ENCODE peak calls at places on chromosome 12, in ten cellular contexts. W, B, H, T, M, R, G, I, P and Y are unnamed samples. For H3K36me3, the result is how much of the 10 kb centered on the place peaks cover.

GRCh38 chr12:7498832-7499231 is 4.7 kb downstream of the CD163 start:
- DNase-seq in G (no peak), M (no peak), H (no peak), B (no peak), R (no peak), I (peak), P (no peak), W (no peak), T (no peak), Y (peak)

GRCh38 chr12:94731733-94732360 is 81.5 kb upstream of the TMCC3 start:
- DNase-seq in G (no peak), B (peak), W (no peak), P (no peak), I (no peak), T (no peak), H (peak), R (no peak), M (no peak), Y (no peak)

GRCh38 chr12:19166956-19167355 is 37.4 kb downstream of the PLEKHA5 start:
- DNase-seq in P (no peak), B (no peak), R (no peak), G (no peak), I (no peak), W (no peak), T (no peak), M (no peak), H (no peak), Y (no peak)

GRCh38 chr12:69423037-69423905 is 46.9 kb upstream of the FRS2 start:
- DNase-seq in G (no peak), T (no peak), B (no peak), H (no peak), P (no peak), W (no peak), R (no peak), M (no peak), I (no peak), Y (no peak)

GRCh38 chr12:114726092-114726710 is 42.2 kb upstream of the TBX3 start:
- DNase-seq in H (no peak), T (peak), B (no peak), P (no peak), I (no peak), W (no peak), R (no peak), M (no peak), G (no peak), Y (no peak)

GRCh38 chr12:49622501-49623141 is 740 bp upstream of the PRPF40B start:
- DNase-seq in B (no peak), I (no peak), T (peak), P (no peak), G (peak), W (no peak), R (no peak), M (no peak), H (no peak), Y (no peak)

GRCh38 chr12:67647251-67647546 is 1.3 kb upstream of the DYRK2 start:
- DNase-seq in M (no peak), P (no peak), I (no peak), B (no peak), R (no peak), T (no peak), G (no peak), H (no peak), W (no peak), Y (no peak)

GRCh38 chr12:44375694-44376093 is 500.4 kb downstream of the NELL2 start:
- DNase-seq in R (no peak), G (no peak), W (no peak), P (no peak), T (no peak), B (no peak), I (no peak), H (no peak), M (no peak), Y (no peak)

GRCh38 chr12:58884916-58885315 is 35.4 kb downstream of the LRIG3 start:
- DNase-seq in T (no peak), I (no peak), B (no peak), P (no peak), G (no peak), W (no peak), H (no peak), M (no peak), R (no peak), Y (no peak)

GRCh38 chr12:65943388-65944137 is 119.3 kb downstream of the HMGA2 start:
- DNase-seq in M (no peak), P (no peak), H (no peak), G (no peak), W (no peak), I (no peak), B (no peak), T (no peak), R (no peak), Y (peak)
- TF ChIP-seq CTCF in M (no peak), P (peak), H (peak), G (no peak), W (no peak), I (peak), B (no peak), T (no peak), R (no peak), Y (peak)

DNA sequence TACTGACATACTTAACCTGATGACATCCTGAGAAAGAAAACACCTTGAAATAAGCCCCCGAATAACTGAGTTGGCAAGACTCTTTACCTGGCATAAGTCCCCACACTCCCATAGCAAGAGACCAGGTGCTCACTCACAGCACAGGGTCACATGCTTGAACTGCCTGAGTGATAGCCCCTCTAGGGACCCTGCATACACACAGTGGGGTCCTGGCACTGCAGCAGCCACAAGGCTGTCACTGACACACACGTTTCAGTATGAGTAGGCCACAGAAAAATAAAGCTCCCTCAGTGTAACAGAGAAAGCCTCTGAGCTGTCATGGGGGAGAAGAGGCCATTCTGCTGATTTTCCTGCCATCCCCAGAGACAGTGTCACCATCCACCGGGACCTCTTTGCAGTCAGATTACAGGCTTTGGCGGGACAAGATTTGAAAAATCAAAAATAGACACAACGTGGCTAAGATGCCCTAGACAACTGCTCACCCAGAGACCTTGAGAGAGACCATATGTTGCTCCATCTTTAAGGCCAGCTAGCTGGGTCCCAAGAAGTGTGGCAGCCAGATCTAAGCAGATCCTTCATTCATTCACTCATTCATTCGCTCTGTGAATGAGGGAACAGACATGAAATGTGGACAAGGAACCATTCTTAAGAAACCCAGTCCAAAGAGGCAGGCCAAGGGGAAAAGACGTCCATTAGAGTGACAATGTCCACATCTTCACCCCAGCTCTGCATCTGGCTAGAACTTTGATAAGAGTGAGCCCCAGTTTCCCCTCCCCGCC is 1.6 kb downstream of the SCARB1 start:
- DNase-seq in G (no peak), I (no peak), T (no peak), R (no peak), B (no peak), W (no peak), H (no peak), M (no peak), P (no peak), Y (no peak)
- H3K36me3 ChIP-seq in G (under half), I (under half), T (under half), R (under half), B (under half), W (under half), H (under half), M (under half), P (under half), Y (under half)

GRCh38 chr12:5480953-5481300 is 49.0 kb downstream of the NTF3 start:
- DNase-seq in H (no peak), M (no peak), W (no peak), R (no peak), G (no peak), P (no peak), T (no peak), B (no peak), I (no peak), Y (no peak)

GRCh38 chr12:5479761-5480160 is 47.9 kb downstream of the NTF3 start:
- DNase-seq in W (no peak), T (no peak), M (no peak), R (no peak), G (no peak), H (no peak), I (no peak), P (no peak), B (no peak), Y (no peak)

GRCh38 chr12:5481645-5482044 is 49.7 kb downstream of the NTF3 start:
- DNase-seq in M (no peak), I (no peak), R (no peak), H (no peak), T (no peak), W (no peak), G (no peak), B (no peak), P (no peak), Y (no peak)

GRCh38 chr12:5478081-5478706 is 46.3 kb downstream of the NTF3 start:
- DNase-seq in W (no peak), G (no peak), T (no peak), I (no peak), R (no peak), B (no peak), M (no peak), H (no peak), P (no peak), Y (no peak)

GRCh38 chr12:5480218-5480952 is 48.5 kb downstream of the NTF3 start:
- DNase-seq in B (no peak), G (no peak), M (no peak), T (no peak), W (no peak), H (no peak), I (no peak), P (no peak), R (no peak), Y (no peak)
- H3K4me3 ChIP-seq in B (no peak), G (no peak), M (no peak), T (no peak), W (no peak), H (no peak), I (no peak), P (no peak), R (no peak), Y (no peak)

GRCh38 chr12:54227376-54227775 is 38.6 kb upstream of the SMUG1 start:
- DNase-seq in R (no peak), W (no peak), P (no peak), B (no peak), T (no peak), H (no peak), I (no peak), G (no peak), M (no peak), Y (no peak)

GRCh38 chr12:54230555-54230954 is 41.8 kb upstream of the SMUG1 start:
- DNase-seq in B (no peak), T (no peak), R (no peak), W (no peak), M (no peak), H (no peak), P (no peak), G (no peak), I (no peak), Y (no peak)

GRCh38 chr12:54231236-54231635 is 42.5 kb upstream of the SMUG1 start:
- DNase-seq in B (no peak), I (no peak), W (no peak), H (no peak), R (no peak), T (no peak), P (no peak), M (no peak), G (no peak), Y (no peak)

GRCh38 chr12:54228471-54228870 is 39.7 kb upstream of the SMUG1 start:
- DNase-seq in G (no peak), H (no peak), R (no peak), W (no peak), P (no peak), B (no peak), M (no peak), T (no peak), I (no peak), Y (no peak)

DNA sequence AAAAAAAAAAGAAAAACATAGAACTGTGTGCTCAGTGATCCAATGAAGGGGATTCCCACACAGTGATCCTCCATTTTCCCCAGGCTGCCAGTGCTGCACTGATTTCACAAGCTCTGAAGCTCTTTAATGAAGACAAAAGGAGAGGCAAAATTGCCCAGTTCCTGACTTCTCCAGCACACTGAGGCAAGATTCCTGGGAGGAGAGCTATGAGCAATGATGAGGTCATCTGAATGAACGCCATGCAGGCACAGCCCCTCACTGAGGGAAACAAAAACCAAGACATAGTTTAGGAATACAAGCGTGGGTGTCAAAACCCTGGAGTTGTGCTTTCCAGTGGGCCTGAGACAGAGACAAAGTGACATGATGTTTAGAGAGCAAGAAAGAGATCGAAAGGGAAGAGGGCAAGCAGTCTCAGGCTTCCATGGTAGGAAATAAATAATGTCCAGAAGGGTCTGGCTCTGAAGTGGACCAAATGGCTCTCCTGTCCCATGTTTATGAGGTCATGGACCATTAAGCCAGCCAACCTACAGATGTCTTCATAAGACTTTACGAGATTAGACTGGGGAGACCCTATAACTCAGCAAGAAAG is 40.9 kb upstream of the SMUG1 start:
- DNase-seq in B (no peak), H (peak), T (no peak), W (peak), I (peak), R (no peak), G (no peak), P (no peak), M (no peak), Y (peak)
- TF ChIP-seq CTCF in B (no peak), H (no peak), T (no peak), W (no peak), I (no peak), R (no peak), G (no peak), P (no peak), M (no peak), Y (no peak)